ENCODE peak calls at places on chromosome 19, in four cellular contexts. M is HFFc6, K is heart left ventricle, O is anterior cingulate cortex. W is an unnamed sample.
A peak's percentile ranks its signal among the peaks of the same experiment; 100 is the strongest.

GRCh38 chr19:57587529-57587928 is 3.6 kb downstream of the ZIK1 start:
- DNase-seq in M (peak; percentile 93), K (no peak), O (no peak), W (no peak)

GRCh38 chr19:45523642-45524256 is 16.5 kb downstream of the VASP start:
- DNase-seq in M (peak; percentile 74), K (peak; percentile 78), O (peak; percentile 76), W (peak; percentile 90)

GRCh38 chr19:11457831-11458230 is 22.4 kb downstream of the PRKCSH start:
- DNase-seq in M (no peak), K (no peak), O (no peak), W (no peak)

GRCh38 chr19:19661675-19662251 is 1.7 kb downstream of the ATP13A1 start:
- DNase-seq in M (no peak), K (no peak), O (no peak), W (peak; percentile 51)

GRCh38 chr19:47658431-47659383 is 49.8 kb downstream of the BICRA start:
- DNase-seq in M (no peak), K (no peak), O (no peak), W (no peak)

GRCh38 chr19:48372904-48373303 is 8.7 kb downstream of the SYNGR4 start:
- DNase-seq in M (no peak), K (no peak), O (no peak), W (no peak)

GRCh38 chr19:15144046-15144646 is 36.9 kb downstream of the SYDE1 start:
- DNase-seq in M (peak; percentile 8), K (no peak), O (no peak), W (no peak)

GRCh38 chr19:12464769-12465725 is 19.6 kb downstream of the ZNF709 start:
- DNase-seq in M (no peak), K (no peak), O (no peak), W (no peak)

GRCh38 chr19:29263305-29264080 is 50.5 kb upstream of the UQCRFS1 start:
- DNase-seq in M (peak; percentile 37), K (no peak), O (peak; percentile 19), W (no peak)

GRCh38 chr19:47093841-47094240 is 19.7 kb downstream of the ZC3H4 start:
- DNase-seq in M (no peak), K (no peak), O (no peak), W (no peak)

GRCh38 chr19:33392341-33393285 is 19.1 kb downstream of the CEBPG start:
- DNase-seq in M (no peak), K (no peak), O (no peak), W (peak; percentile 70)

GRCh38 chr19:39515551-39516191 is 732 bp downstream of the SELENOV start:
- DNase-seq in M (no peak), K (no peak), O (no peak), W (no peak)

GRCh38 chr19:8505680-8506401 is 3.4 kb upstream of the PRAM1 start:
- DNase-seq in M (peak; percentile 38), K (peak; percentile 81), O (peak; percentile 77), W (peak; percentile 93)

GRCh38 chr19:2213799-2214198 is 22.3 kb downstream of the PLEKHJ1 start:
- DNase-seq in M (no peak), K (no peak), O (no peak), W (no peak)

GRCh38 chr19:56098731-56099577 is 22.1 kb downstream of the ZNF787 start:
- DNase-seq in M (no peak), K (no peak), O (no peak), W (peak; percentile 15)

GRCh38 chr19:6271251-6271650 is 8.5 kb downstream of the MLLT1 start:
- DNase-seq in M (no peak), K (no peak), O (no peak), W (no peak)

GRCh38 chr19:35620001-35620400 is 7.5 kb downstream of the HAUS5 start:
- DNase-seq in M (no peak), K (no peak), O (no peak), W (peak; percentile 37)

GRCh38 chr19:16586477-16586871 is 14.3 kb upstream of the SLC35E1 start:
- DNase-seq in M (no peak), K (no peak), O (no peak), W (peak; percentile 53)

GRCh38 chr19:13181747-13182388 is 31.7 kb downstream of the IER2 start:
- DNase-seq in M (peak; percentile 50), K (peak; percentile 83), O (peak; percentile 58), W (peak; percentile 84)

GRCh38 chr19:18049390-18049789 is 37.3 kb downstream of the IL12RB1 start:
- DNase-seq in M (peak; percentile 21), K (peak; percentile 96), O (peak; percentile 59), W (peak; percentile 95)

GRCh38 chr19:29260477-29261317 is 47.7 kb upstream of the UQCRFS1 start:
- DNase-seq in M (no peak), K (no peak), O (no peak), W (no peak)

GRCh38 chr19:3176715-3177501 is 1.7 kb upstream of the S1PR4 start:
- DNase-seq in M (peak; percentile 72), K (no peak), O (no peak), W (no peak)

GRCh38 chr19:50516859-50517703 is 3.4 kb upstream of the ASPDH start:
- DNase-seq in M (no peak), K (no peak), O (no peak), W (no peak)

W was measured in Right ventricle myocardium inferior.